ENCODE peak calls at places on chromosomes 12 and 14, in nine cellular contexts. Y, T, X, G, J, P, H, I and O are unnamed samples.

GRCh38 chr12:3083949-3084348 is 6.8 kb downstream of the TSPAN9 start:
- DNase-seq in J (no peak), X (no peak), H (no peak), T (no peak), P (no peak), G (no peak), Y (no peak), I (no peak), O (no peak)

GRCh38 chr14:59816931-59817330 is 53.6 kb downstream of the RTN1 start:
- DNase-seq in I (no peak), X (no peak), H (no peak), J (no peak), G (no peak), T (no peak), Y (no peak), P (no peak), O (no peak)

GRCh38 chr14:64826333-64826732 is 53.4 kb downstream of the SPTB start:
- DNase-seq in Y (no peak), T (no peak), H (no peak), I (no peak), G (no peak), X (no peak), J (no peak), P (no peak), O (no peak)

GRCh38 chr12:91845365-91845764 is 300.3 kb downstream of the BTG1 start:
- DNase-seq in Y (no peak), P (no peak), T (no peak), G (no peak), H (no peak), X (no peak), J (no peak), I (no peak), O (no peak)

GRCh38 chr12:75553865-75554555 is 42.6 kb upstream of the KRR1 start:
- DNase-seq in T (no peak), Y (no peak), G (no peak), I (no peak), H (no peak), X (no peak), P (no peak), J (no peak), O (no peak)

GRCh38 chr12:129363041-129363440 is 509.8 kb downstream of the GLT1D1 start:
- DNase-seq in X (no peak), I (no peak), P (no peak), G (no peak), T (no peak), H (no peak), Y (no peak), J (no peak), O (no peak)

GRCh38 chr14:92963301-92964123 is 40.6 kb downstream of the CHGA start:
- DNase-seq in G (no peak), Y (no peak), X (no peak), H (no peak), P (no peak), J (no peak), I (no peak), T (no peak), O (no peak)

GRCh38 chr12:104166465-104166864 is 28.5 kb upstream of the NFYB start:
- DNase-seq in P (no peak), Y (no peak), G (no peak), H (no peak), I (no peak), X (no peak), J (no peak), T (no peak), O (no peak)

GRCh38 chr12:80188566-80188965 is 89.2 kb downstream of the OTOGL start:
- DNase-seq in X (no peak), Y (no peak), H (no peak), I (no peak), P (no peak), T (no peak), J (no peak), G (no peak), O (no peak)

GRCh38 chr12:79920421-79921238 is 14.3 kb downstream of the PPP1R12A start:
- DNase-seq in T (no peak), Y (no peak), J (no peak), G (no peak), X (no peak), P (no peak), I (no peak), H (no peak), O (no peak)

GRCh38 chr14:95524706-95525512 is 8.5 kb upstream of the SYNE3 start:
- DNase-seq in Y (no peak), G (no peak), X (no peak), J (no peak), T (no peak), P (no peak), I (no peak), H (no peak), O (no peak)

GRCh38 chr12:53733051-53733812 is 6.0 kb upstream of the CALCOCO1 start:
- DNase-seq in X (no peak), Y (no peak), G (no peak), T (no peak), I (peak), P (no peak), H (no peak), J (no peak), O (no peak)

GRCh38 chr14:92224348-92224954 is 98.5 kb upstream of the SLC24A4 start:
- DNase-seq in P (no peak), J (no peak), H (no peak), X (no peak), T (no peak), I (peak), G (no peak), Y (no peak), O (no peak)

GRCh38 chr14:73462078-73462715 is 3.9 kb upstream of the NUMB start:
- DNase-seq in X (no peak), Y (no peak), T (no peak), J (no peak), P (no peak), G (peak), H (peak), I (peak), O (no peak)

GRCh38 chr12:131591136-131591535 is 119.8 kb upstream of the SFSWAP start:
- DNase-seq in T (no peak), X (no peak), J (no peak), I (no peak), P (no peak), G (no peak), Y (no peak), H (no peak), O (no peak)

GRCh38 chr14:21382886-21383847 is 652 bp downstream of the SUPT16H start:
- DNase-seq in Y (peak), G (peak), X (peak), I (peak), T (peak), H (no peak), J (peak), P (peak), O (peak)

GRCh38 chr12:122366685-122367475 is 55.6 kb downstream of the CLIP1 start:
- DNase-seq in T (no peak), G (peak), P (no peak), J (no peak), H (peak), Y (no peak), X (no peak), I (peak), O (no peak)

GRCh38 chr12:49028666-49029275 is 10.2 kb upstream of the PRKAG1 start:
- DNase-seq in Y (no peak), T (no peak), J (no peak), H (no peak), G (no peak), I (no peak), P (no peak), X (no peak), O (no peak)

GRCh38 chr12:130775953-130776856 is 60.1 kb upstream of the RIMBP2 start:
- DNase-seq in T (peak), I (peak), X (no peak), P (no peak), G (peak), J (peak), Y (peak), H (peak), O (peak)